ENCODE peak calls at places on chromosomes 12 and 14, in five cellular contexts. P is SJSA1, B is fibroblast of mammary gland, S is stomach, U is A549. A is an unnamed sample.

GRCh38 chr12:45547132-45547531 is 182.4 kb upstream of the ARID2 start:
- DNase-seq in P (no peak), B (no peak), S (no peak), U (no peak), A (no peak)

GRCh38 chr14:54837508-54838149 is 65.0 kb downstream of the GCH1 start:
- DNase-seq in P (no peak), B (no peak), S (no peak), U (no peak), A (no peak)

GRCh38 chr12:32918890-32919791 is 22.6 kb upstream of the PKP2 start:
- DNase-seq in P (peak; percentile 64), B (peak; percentile 72), S (no peak), U (no peak), A (peak; percentile 71)

GRCh38 chr12:24911284-24911791 is 37.6 kb downstream of the BCAT1 start:
- DNase-seq in P (peak; percentile 87), B (peak; percentile 83), S (no peak), U (no peak), A (peak; percentile 38)

GRCh38 chr14:69711065-69711464 is 55.9 kb upstream of the SRSF5 start:
- DNase-seq in P (no peak), B (no peak), S (no peak), U (no peak), A (peak; percentile 41)

GRCh38 chr12:80271770-80272169 is 172.3 kb upstream of the PTPRQ start:
- DNase-seq in P (no peak), B (no peak), S (no peak), U (no peak), A (peak; percentile 1)

GRCh38 chr12:19759229-19759628 is 319.9 kb downstream of the AEBP2 start:
- DNase-seq in P (no peak), B (peak; percentile 82), S (no peak), U (no peak), A (peak; percentile 79)

GRCh38 chr14:42517786-42518530 is 911.3 kb downstream of the LRFN5 start:
- DNase-seq in P (no peak), B (no peak), S (no peak), U (no peak), A (no peak)

GRCh38 chr14:66650491-66650911 is 142.6 kb downstream of the GPHN start:
- DNase-seq in P (no peak), B (no peak), S (no peak), U (no peak), A (peak; percentile 71)

GRCh38 chr14:61090432-61091216 is 109.6 kb downstream of the SLC38A6 start:
- DNase-seq in P (no peak), B (no peak), S (no peak), U (no peak), A (no peak)

GRCh38 chr14:96071561-96071960 is 32.4 kb downstream of the C14orf132 start:
- DNase-seq in P (no peak), B (no peak), S (no peak), U (no peak), A (no peak)

GRCh38 chr14:23530360-23531055 is 21.1 kb downstream of the ZFHX2 start:
- DNase-seq in P (no peak), B (no peak), S (no peak), U (no peak), A (no peak)

DNA sequence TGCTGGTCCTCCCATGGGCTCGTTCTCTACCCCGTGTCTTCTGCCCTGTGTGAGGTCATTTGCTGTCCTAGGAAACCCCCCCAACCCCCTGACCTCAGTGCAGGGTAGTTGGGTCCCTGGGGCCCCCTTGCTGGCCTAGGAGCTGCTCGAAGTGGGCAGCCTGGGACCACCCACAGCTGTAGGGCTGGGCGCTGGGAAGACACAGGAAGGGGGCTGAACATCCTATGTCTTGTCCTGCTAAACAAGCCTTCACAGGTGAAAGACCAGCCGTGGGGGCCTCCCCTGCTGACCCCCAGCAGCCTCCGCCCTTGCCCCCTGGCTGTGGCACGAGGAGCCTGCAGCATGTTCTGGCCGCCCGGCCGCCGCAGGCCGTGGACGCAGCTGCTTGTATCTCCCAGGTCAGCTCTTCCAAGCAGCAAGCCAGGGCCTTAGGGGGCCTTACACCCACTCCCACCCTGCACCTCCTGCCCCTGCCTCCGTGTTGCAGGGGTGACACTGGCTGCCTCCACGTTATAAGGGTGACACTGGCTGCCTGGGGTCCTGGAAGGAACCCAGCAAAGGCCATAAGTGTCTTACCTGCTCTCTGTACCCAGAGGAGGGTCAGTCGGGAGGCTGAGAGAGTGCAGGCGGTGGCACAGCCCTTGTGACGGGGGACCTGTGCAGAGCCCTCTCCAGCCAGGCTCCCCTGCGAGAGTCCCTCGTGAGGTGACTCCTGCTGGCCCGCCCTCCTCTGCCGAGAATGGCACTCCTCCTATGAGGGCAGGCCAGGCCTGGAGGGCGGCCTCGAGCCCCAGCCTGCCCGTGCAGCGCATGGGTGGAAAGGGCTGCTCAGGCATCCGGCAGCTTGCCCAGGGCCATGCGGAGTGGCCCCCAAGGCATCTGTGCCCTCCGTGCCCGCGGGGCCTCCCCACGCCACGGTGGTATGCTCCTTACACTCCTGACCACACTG is 11.5 kb upstream of the TEX22 start:
- DNase-seq in P (no peak), B (no peak), S (no peak), U (no peak), A (no peak)
- H3K4me3 ChIP-seq in P (no peak overlapping the region), B (no peak overlapping the region), S (no peak overlapping the region), U (no peak overlapping the region), A (no peak overlapping the region)

DNA sequence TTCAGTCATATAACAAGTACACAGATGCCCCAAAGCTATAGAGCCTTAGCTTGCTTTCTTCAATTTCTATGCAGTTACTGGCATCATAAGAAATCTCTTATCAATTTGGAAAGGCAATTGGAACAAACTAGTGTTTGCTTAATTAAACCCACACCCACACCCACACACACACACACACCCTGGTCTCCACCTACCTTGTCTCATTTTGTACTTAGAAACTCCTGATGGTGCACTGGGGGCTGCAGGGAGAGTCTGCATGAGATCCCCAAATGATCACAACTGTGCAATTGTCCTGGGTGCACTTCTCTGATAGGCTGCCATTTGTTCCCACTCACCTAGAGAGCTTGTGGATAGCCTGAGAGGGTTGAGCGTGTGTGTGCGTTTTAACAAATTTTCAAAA is 40.5 kb upstream of the PTCSC3 start:
- DNase-seq in P (no peak), B (no peak), S (peak; percentile 44), U (no peak), A (no peak)
- H3K4me3 ChIP-seq in P (no peak overlapping the region), B (no peak overlapping the region), S (no peak overlapping the region), U (no peak overlapping the region), A (no peak overlapping the region)

GRCh38 chr12:94261781-94262180 is 113.4 kb downstream of the PLXNC1 start:
- DNase-seq in P (no peak), B (no peak), S (no peak), U (no peak), A (no peak)
- H3K4me3 ChIP-seq in P (peak overlapping the region; percentile 46), B (peak overlapping the region; percentile 71), S (peak overlapping the region; percentile 43), U (no peak overlapping the region), A (peak overlapping the region; percentile 62)

GRCh38 chr14:53108292-53108937 is 44.7 kb downstream of the DDHD1 start:
- DNase-seq in P (no peak), B (no peak), S (no peak), U (no peak), A (no peak)
- H3K4me3 ChIP-seq in P (peak overlapping the region; percentile 30), B (no peak overlapping the region), S (peak overlapping the region; percentile 10), U (no peak overlapping the region), A (no peak overlapping the region)

GRCh38 chr12:107451246-107451645 is 234.4 kb upstream of the PWP1 start:
- DNase-seq in P (peak; percentile 55), B (no peak), S (no peak), U (no peak), A (no peak)

GRCh38 chr12:107457536-107457935 is 228.1 kb upstream of the PWP1 start:
- DNase-seq in P (no peak), B (no peak), S (no peak), U (no peak), A (no peak)

GRCh38 chr12:107458163-107458562 is 227.4 kb upstream of the PWP1 start:
- DNase-seq in P (no peak), B (peak; percentile 29), S (peak; percentile 57), U (no peak), A (peak; percentile 15)

GRCh38 chr12:107450541-107450940 is 235.1 kb upstream of the PWP1 start:
- DNase-seq in P (peak; percentile 61), B (no peak), S (no peak), U (no peak), A (no peak)

DNA sequence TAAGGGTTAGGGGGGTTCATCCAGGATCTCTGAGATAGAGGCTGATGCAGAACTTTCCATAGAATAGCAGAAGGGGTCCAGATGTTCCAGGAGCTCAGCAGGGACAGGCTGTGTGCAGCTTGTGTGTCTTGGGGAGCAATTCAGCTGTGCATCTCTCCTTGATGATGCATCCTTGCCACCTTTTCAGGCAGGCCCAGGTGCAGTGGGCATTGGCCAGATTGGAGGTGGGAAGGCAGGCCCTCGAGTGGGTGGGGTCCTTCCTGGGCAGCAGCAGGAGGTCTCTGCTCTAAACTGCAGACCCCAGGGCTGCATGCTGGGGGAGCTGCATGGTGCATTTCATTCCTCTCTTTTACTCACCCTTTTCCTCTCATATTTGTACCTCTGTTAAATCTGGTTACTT is 231.2 kb upstream of the PWP1 start:
- DNase-seq in P (peak; percentile 69), B (no peak), S (no peak), U (no peak), A (no peak)
- H3K4me3 ChIP-seq in P (no peak overlapping the region), B (no peak overlapping the region), S (no peak overlapping the region), U (no peak overlapping the region), A (no peak overlapping the region)

GRCh38 chr14:102602421-102603292 is 10.2 kb downstream of the RCOR1 start:
- DNase-seq in P (no peak), B (no peak), S (no peak), U (no peak), A (no peak)

GRCh38 chr14:102604183-102604582 is 11.7 kb downstream of the RCOR1 start:
- DNase-seq in P (no peak), B (no peak), S (no peak), U (no peak), A (no peak)

GRCh38 chr14:102601378-102601925 is 9.0 kb downstream of the RCOR1 start:
- DNase-seq in P (no peak), B (no peak), S (no peak), U (no peak), A (no peak)

GRCh38 chr14:102605026-102605425 is 12.6 kb downstream of the RCOR1 start:
- DNase-seq in P (no peak), B (no peak), S (no peak), U (no peak), A (no peak)

DNA sequence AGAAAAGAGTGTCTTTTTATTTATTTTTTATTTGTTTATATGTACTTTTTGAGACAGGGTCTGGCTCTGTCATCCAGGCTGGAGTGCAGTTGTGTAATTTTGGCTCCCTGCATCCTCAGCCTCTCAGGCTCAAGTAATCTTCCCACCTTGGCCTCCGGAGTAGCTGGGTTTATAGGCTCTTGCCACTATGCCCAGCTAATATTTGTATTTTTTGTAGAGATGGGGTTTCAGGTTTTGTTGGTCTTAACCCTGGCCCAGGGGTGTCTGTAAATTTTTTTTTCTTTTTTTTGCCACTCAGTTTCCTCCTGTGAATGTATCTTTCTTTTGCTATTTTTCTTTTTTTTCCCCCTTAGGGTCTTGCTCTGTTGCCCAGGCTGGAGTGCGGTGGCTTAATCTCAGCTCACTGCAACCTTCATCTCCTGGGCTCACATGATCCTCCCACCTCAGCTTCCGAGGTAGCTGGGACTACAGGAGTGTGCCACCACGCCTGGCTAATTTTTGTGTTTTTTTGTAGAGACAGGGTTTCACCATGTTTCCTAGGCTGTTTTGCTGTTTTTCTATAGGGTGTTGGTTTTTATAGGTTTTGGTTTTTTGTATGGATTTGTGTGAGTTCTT is 11.0 kb downstream of the RCOR1 start:
- DNase-seq in P (no peak), B (no peak), S (no peak), U (no peak), A (no peak)
- H3K4me3 ChIP-seq in P (no peak overlapping the region), B (no peak overlapping the region), S (no peak overlapping the region), U (no peak overlapping the region), A (no peak overlapping the region)

A was measured in cardiac fibroblast.